ENCODE peak calls at places on chromosomes 3 and 15, in nine cellular contexts. One of them, this sample, is unnamed.
A peak's percentile ranks its signal among the peaks of the same experiment; 100 is the strongest.

GRCh38 chr3:47612178-47612577 is 33.5 kb upstream of the CSPG5 start:
- DNase-seq in IMR-90: peak; percentile 86
- DNase-seq in transverse colon: no peak
- DNase-seq in right lobe of liver: no peak
- DNase-seq in sigmoid colon: no peak
- DNase-seq in uterus: no peak
- DNase-seq in endothelial cell of umbilical vein: peak; percentile 64
- DNase-seq in thyroid gland: no peak
- DNase-seq in esophagus squamous epithelium: no peak
- DNase-seq in this sample: no peak

GRCh38 chr15:48389701-48390143 is 58.5 kb downstream of the DUT start:
- DNase-seq in IMR-90: peak; percentile 68
- DNase-seq in right lobe of liver: no peak
- DNase-seq in endothelial cell of umbilical vein: peak; percentile 29
- DNase-seq in transverse colon: no peak
- DNase-seq in uterus: peak; percentile 49
- DNase-seq in sigmoid colon: peak; percentile 71
- DNase-seq in esophagus squamous epithelium: no peak
- DNase-seq in thyroid gland: no peak
- DNase-seq in this sample: no peak

GRCh38 chr3:188889070-188889491 is 282.7 kb upstream of the TPRG1 start:
- DNase-seq in transverse colon: no peak
- DNase-seq in sigmoid colon: no peak
- DNase-seq in IMR-90: no peak
- DNase-seq in esophagus squamous epithelium: no peak
- DNase-seq in uterus: no peak
- DNase-seq in thyroid gland: no peak
- DNase-seq in right lobe of liver: no peak
- DNase-seq in endothelial cell of umbilical vein: no peak
- DNase-seq in this sample: no peak

GRCh38 chr3:52221563-52222318 is 3.7 kb downstream of the TLR9 start:
- DNase-seq in uterus: peak; percentile 34
- DNase-seq in IMR-90: no peak
- DNase-seq in endothelial cell of umbilical vein: no peak
- DNase-seq in sigmoid colon: no peak
- DNase-seq in right lobe of liver: no peak
- DNase-seq in transverse colon: no peak
- DNase-seq in esophagus squamous epithelium: no peak
- DNase-seq in thyroid gland: no peak
- DNase-seq in this sample: no peak

GRCh38 chr3:13022348-13023250 is 50.6 kb downstream of the IQSEC1 start:
- DNase-seq in IMR-90: peak; percentile 89
- DNase-seq in uterus: peak; percentile 76
- DNase-seq in esophagus squamous epithelium: no peak
- DNase-seq in endothelial cell of umbilical vein: peak; percentile 51
- DNase-seq in sigmoid colon: peak; percentile 89
- DNase-seq in right lobe of liver: no peak
- DNase-seq in transverse colon: no peak
- DNase-seq in thyroid gland: peak; percentile 24
- DNase-seq in this sample: no peak

GRCh38 chr3:43689766-43690399 is 855 bp upstream of the ABHD5 start:
- DNase-seq in sigmoid colon: no peak
- DNase-seq in transverse colon: no peak
- DNase-seq in right lobe of liver: no peak
- DNase-seq in endothelial cell of umbilical vein: no peak
- DNase-seq in IMR-90: no peak
- DNase-seq in uterus: no peak
- DNase-seq in thyroid gland: no peak
- DNase-seq in esophagus squamous epithelium: no peak
- DNase-seq in this sample: no peak

GRCh38 chr3:124887177-124887995 is at the start of gene ITGB5:
- DNase-seq in endothelial cell of umbilical vein: peak; percentile 72
- DNase-seq in sigmoid colon: peak; percentile 93
- DNase-seq in esophagus squamous epithelium: no peak
- DNase-seq in uterus: peak; percentile 83
- DNase-seq in transverse colon: peak; percentile 83
- DNase-seq in thyroid gland: peak; percentile 88
- DNase-seq in IMR-90: peak; percentile 63
- DNase-seq in right lobe of liver: peak; percentile 90
- DNase-seq in this sample: peak; percentile 91

GRCh38 chr3:30271781-30272180 is 334.6 kb upstream of the TGFBR2 start:
- DNase-seq in right lobe of liver: no peak
- DNase-seq in thyroid gland: no peak
- DNase-seq in uterus: no peak
- DNase-seq in esophagus squamous epithelium: no peak
- DNase-seq in transverse colon: no peak
- DNase-seq in sigmoid colon: no peak
- DNase-seq in endothelial cell of umbilical vein: peak; percentile 35
- DNase-seq in IMR-90: no peak
- DNase-seq in this sample: no peak

GRCh38 chr3:153355559-153355958 is 193.5 kb downstream of the RAP2B start:
- DNase-seq in esophagus squamous epithelium: no peak
- DNase-seq in uterus: no peak
- DNase-seq in right lobe of liver: no peak
- DNase-seq in transverse colon: no peak
- DNase-seq in IMR-90: no peak
- DNase-seq in endothelial cell of umbilical vein: no peak
- DNase-seq in thyroid gland: no peak
- DNase-seq in sigmoid colon: no peak
- DNase-seq in this sample: no peak

GRCh38 chr3:41339758-41340157 is 140.5 kb downstream of the CTNNB1 start:
- DNase-seq in sigmoid colon: no peak
- DNase-seq in transverse colon: no peak
- DNase-seq in IMR-90: no peak
- DNase-seq in endothelial cell of umbilical vein: no peak
- DNase-seq in uterus: no peak
- DNase-seq in thyroid gland: no peak
- DNase-seq in right lobe of liver: no peak
- DNase-seq in esophagus squamous epithelium: no peak
- DNase-seq in this sample: no peak

GRCh38 chr3:150317469-150317868 is 90.6 kb upstream of the TSC22D2 start:
- DNase-seq in sigmoid colon: no peak
- DNase-seq in endothelial cell of umbilical vein: no peak
- DNase-seq in esophagus squamous epithelium: no peak
- DNase-seq in IMR-90: no peak
- DNase-seq in right lobe of liver: peak; percentile 76
- DNase-seq in transverse colon: no peak
- DNase-seq in uterus: no peak
- DNase-seq in thyroid gland: no peak
- DNase-seq in this sample: no peak

GRCh38 chr3:39108309-39108708 is 829 bp downstream of the TTC21A start:
- DNase-seq in uterus: no peak
- DNase-seq in esophagus squamous epithelium: no peak
- DNase-seq in thyroid gland: no peak
- DNase-seq in sigmoid colon: no peak
- DNase-seq in endothelial cell of umbilical vein: no peak
- DNase-seq in right lobe of liver: no peak
- DNase-seq in transverse colon: peak; percentile 24
- DNase-seq in IMR-90: no peak
- DNase-seq in this sample: no peak

GRCh38 chr15:89475688-89476087 is 20.7 kb downstream of the RHCG start:
- DNase-seq in transverse colon: no peak
- DNase-seq in uterus: no peak
- DNase-seq in right lobe of liver: no peak
- DNase-seq in IMR-90: no peak
- DNase-seq in thyroid gland: no peak
- DNase-seq in sigmoid colon: no peak
- DNase-seq in esophagus squamous epithelium: no peak
- DNase-seq in endothelial cell of umbilical vein: no peak
- DNase-seq in this sample: no peak

GRCh38 chr3:194893121-194893979 is 207.7 kb downstream of the FAM43A start:
- DNase-seq in esophagus squamous epithelium: no peak
- DNase-seq in sigmoid colon: no peak
- DNase-seq in transverse colon: no peak
- DNase-seq in thyroid gland: no peak
- DNase-seq in endothelial cell of umbilical vein: no peak
- DNase-seq in right lobe of liver: no peak
- DNase-seq in IMR-90: no peak
- DNase-seq in uterus: no peak
- DNase-seq in this sample: no peak

GRCh38 chr3:188274249-188274915 is 120.4 kb downstream of the LPP start:
- DNase-seq in sigmoid colon: no peak
- DNase-seq in right lobe of liver: no peak
- DNase-seq in IMR-90: peak; percentile 60
- DNase-seq in endothelial cell of umbilical vein: no peak
- DNase-seq in uterus: peak; percentile 23
- DNase-seq in thyroid gland: no peak
- DNase-seq in transverse colon: no peak
- DNase-seq in esophagus squamous epithelium: no peak
- DNase-seq in this sample: no peak

GRCh38 chr3:196969001-196969659 is 497 bp upstream of the PIGZ start:
- DNase-seq in IMR-90: no peak
- DNase-seq in sigmoid colon: no peak
- DNase-seq in transverse colon: peak; percentile 43
- DNase-seq in esophagus squamous epithelium: no peak
- DNase-seq in thyroid gland: peak; percentile 13
- DNase-seq in right lobe of liver: peak; percentile 55
- DNase-seq in uterus: no peak
- DNase-seq in endothelial cell of umbilical vein: peak; percentile 25
- DNase-seq in this sample: peak; percentile 60

GRCh38 chr15:75347222-75348033 is 589 bp downstream of the NEIL1 start:
- DNase-seq in IMR-90: no peak
- DNase-seq in right lobe of liver: peak; percentile 78
- DNase-seq in sigmoid colon: peak; percentile 78
- DNase-seq in thyroid gland: peak; percentile 51
- DNase-seq in uterus: peak; percentile 52
- DNase-seq in esophagus squamous epithelium: peak; percentile 31
- DNase-seq in endothelial cell of umbilical vein: peak; percentile 20
- DNase-seq in transverse colon: peak; percentile 79
- DNase-seq in this sample: peak; percentile 89
- TF ChIP-seq POLR2A in IMR-90: no peak
- TF ChIP-seq POLR2A in right lobe of liver: no peak
- TF ChIP-seq POLR2A in sigmoid colon: no peak
- TF ChIP-seq POLR2A in thyroid gland: no peak
- TF ChIP-seq POLR2A in uterus: no peak
- TF ChIP-seq POLR2A in esophagus squamous epithelium: peak; percentile 31
- TF ChIP-seq POLR2A in endothelial cell of umbilical vein: no peak
- TF ChIP-seq POLR2A in transverse colon: no peak
- TF ChIP-seq POLR2A in this sample: no peak

DNA sequence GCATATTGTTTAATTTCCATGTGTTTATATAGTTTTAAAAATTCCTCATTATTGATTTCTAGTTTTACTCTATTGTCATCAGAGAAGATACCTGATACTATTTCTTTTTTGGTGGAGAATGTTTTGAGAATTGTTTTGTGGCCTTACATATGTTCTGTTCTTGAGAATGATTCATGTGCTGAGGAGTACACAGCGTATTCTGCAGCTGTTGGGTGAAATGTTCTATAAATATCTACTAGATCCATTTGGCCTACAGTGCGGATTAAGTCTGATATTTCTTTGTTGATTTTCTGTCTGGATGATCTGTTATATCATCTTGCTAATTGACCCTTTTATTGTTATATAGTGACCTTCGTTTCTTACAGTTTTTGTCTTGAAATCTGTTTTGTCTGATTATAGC is 109.7 kb downstream of the UBE2E2 start:
- DNase-seq in transverse colon: no peak
- DNase-seq in uterus: no peak
- DNase-seq in sigmoid colon: no peak
- DNase-seq in esophagus squamous epithelium: no peak
- DNase-seq in IMR-90: peak; percentile 51
- DNase-seq in endothelial cell of umbilical vein: no peak
- DNase-seq in thyroid gland: no peak
- DNase-seq in right lobe of liver: no peak
- DNase-seq in this sample: no peak
- H3K36me3 ChIP-seq in transverse colon: no peaks in the 10 kb centered on the region
- H3K36me3 ChIP-seq in uterus: no peaks in the 10 kb centered on the region
- H3K36me3 ChIP-seq in sigmoid colon: no peaks in the 10 kb centered on the region
- H3K36me3 ChIP-seq in esophagus squamous epithelium: no peaks in the 10 kb centered on the region
- H3K36me3 ChIP-seq in IMR-90: no peaks in the 10 kb centered on the region
- H3K36me3 ChIP-seq in endothelial cell of umbilical vein: no peaks in the 10 kb centered on the region
- H3K36me3 ChIP-seq in thyroid gland: no peaks in the 10 kb centered on the region
- H3K36me3 ChIP-seq in right lobe of liver: no peaks in the 10 kb centered on the region
- H3K36me3 ChIP-seq in this sample: no peaks in the 10 kb centered on the region

GRCh38 chr3:185912929-185913901 is 24.6 kb downstream of the TRA2B start:
- DNase-seq in thyroid gland: no peak
- DNase-seq in right lobe of liver: no peak
- DNase-seq in sigmoid colon: no peak
- DNase-seq in IMR-90: no peak
- DNase-seq in esophagus squamous epithelium: no peak
- DNase-seq in uterus: no peak
- DNase-seq in endothelial cell of umbilical vein: no peak
- DNase-seq in transverse colon: no peak
- DNase-seq in this sample: no peak
- TF ChIP-seq POLR2A in thyroid gland: no peak
- TF ChIP-seq POLR2A in right lobe of liver: no peak
- TF ChIP-seq POLR2A in sigmoid colon: no peak
- TF ChIP-seq POLR2A in IMR-90: peak; percentile 43
- TF ChIP-seq POLR2A in esophagus squamous epithelium: no peak
- TF ChIP-seq POLR2A in uterus: no peak
- TF ChIP-seq POLR2A in endothelial cell of umbilical vein: peak; percentile 65
- TF ChIP-seq POLR2A in transverse colon: no peak
- TF ChIP-seq POLR2A in this sample: no peak

GRCh38 chr3:71537211-71537611 is 46.3 kb downstream of the FOXP1 start:
- DNase-seq in right lobe of liver: no peak
- DNase-seq in transverse colon: no peak
- DNase-seq in thyroid gland: no peak
- DNase-seq in IMR-90: peak; percentile 96
- DNase-seq in endothelial cell of umbilical vein: peak; percentile 98
- DNase-seq in uterus: peak; percentile 67
- DNase-seq in sigmoid colon: no peak
- DNase-seq in esophagus squamous epithelium: no peak
- DNase-seq in this sample: no peak
- H3K36me3 ChIP-seq in right lobe of liver: no peaks in the 10 kb centered on the region
- H3K36me3 ChIP-seq in transverse colon: no peaks in the 10 kb centered on the region
- H3K36me3 ChIP-seq in thyroid gland: no peaks in the 10 kb centered on the region
- H3K36me3 ChIP-seq in IMR-90: no peaks in the 10 kb centered on the region
- H3K36me3 ChIP-seq in endothelial cell of umbilical vein: no peaks in the 10 kb centered on the region
- H3K36me3 ChIP-seq in uterus: no peaks in the 10 kb centered on the region
- H3K36me3 ChIP-seq in sigmoid colon: no peaks in the 10 kb centered on the region
- H3K36me3 ChIP-seq in esophagus squamous epithelium: no peaks in the 10 kb centered on the region
- H3K36me3 ChIP-seq in this sample: no peaks in the 10 kb centered on the region

DNA sequence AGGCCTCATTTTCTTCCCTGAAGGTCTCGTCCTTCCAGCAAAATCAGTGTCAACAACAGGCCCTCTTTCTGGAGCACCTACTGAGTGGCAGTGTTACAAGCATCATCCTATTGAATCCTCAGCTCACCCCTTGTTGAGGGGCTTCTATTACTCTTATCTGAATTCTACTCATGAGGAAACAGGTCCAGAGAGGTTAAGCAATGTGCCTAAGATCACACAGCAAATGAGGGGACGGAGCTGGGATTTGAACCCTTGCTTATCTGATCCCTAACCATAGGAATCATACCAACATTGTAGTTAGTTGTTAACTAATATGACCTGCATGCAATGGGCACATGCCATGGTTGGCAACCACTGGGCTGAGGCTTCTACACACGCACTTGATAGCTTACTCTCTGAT is 63.0 kb downstream of the SLC6A6 start:
- DNase-seq in esophagus squamous epithelium: no peak
- DNase-seq in right lobe of liver: no peak
- DNase-seq in IMR-90: no peak
- DNase-seq in transverse colon: no peak
- DNase-seq in sigmoid colon: no peak
- DNase-seq in thyroid gland: no peak
- DNase-seq in endothelial cell of umbilical vein: no peak
- DNase-seq in uterus: no peak
- DNase-seq in this sample: no peak
- TF ChIP-seq POLR2A in esophagus squamous epithelium: no peak
- TF ChIP-seq POLR2A in right lobe of liver: no peak
- TF ChIP-seq POLR2A in IMR-90: no peak
- TF ChIP-seq POLR2A in transverse colon: no peak
- TF ChIP-seq POLR2A in sigmoid colon: no peak
- TF ChIP-seq POLR2A in thyroid gland: no peak
- TF ChIP-seq POLR2A in endothelial cell of umbilical vein: no peak
- TF ChIP-seq POLR2A in uterus: no peak
- TF ChIP-seq POLR2A in this sample: no peak

GRCh38 chr3:161405087-161405486 is 33.8 kb upstream of the SPTSSB start:
- DNase-seq in uterus: no peak
- DNase-seq in endothelial cell of umbilical vein: no peak
- DNase-seq in sigmoid colon: no peak
- DNase-seq in transverse colon: no peak
- DNase-seq in esophagus squamous epithelium: no peak
- DNase-seq in IMR-90: no peak
- DNase-seq in right lobe of liver: no peak
- DNase-seq in thyroid gland: no peak
- DNase-seq in this sample: no peak
- H3K36me3 ChIP-seq in uterus: no peaks in the 10 kb centered on the region
- H3K36me3 ChIP-seq in endothelial cell of umbilical vein: no peaks in the 10 kb centered on the region
- H3K36me3 ChIP-seq in sigmoid colon: no peaks in the 10 kb centered on the region
- H3K36me3 ChIP-seq in transverse colon: no peaks in the 10 kb centered on the region
- H3K36me3 ChIP-seq in esophagus squamous epithelium: no peaks in the 10 kb centered on the region
- H3K36me3 ChIP-seq in IMR-90: no peaks in the 10 kb centered on the region
- H3K36me3 ChIP-seq in right lobe of liver: no peaks in the 10 kb centered on the region
- H3K36me3 ChIP-seq in thyroid gland: no peaks in the 10 kb centered on the region
- H3K36me3 ChIP-seq in this sample: no peaks in the 10 kb centered on the region

This sample was measured in suprapubic skin.